ENCODE peak calls at places on chromosomes 4 and X, in five cellular contexts. One of them, this sample, is unnamed.

GRCh38 chrX:1418901-1419544 is 27.1 kb upstream of the SLC25A6 start:
- DNase-seq in AG09309: no peak
- DNase-seq in NCI-H2081: no peak
- DNase-seq in effector memory CD4-positive, alpha-beta T cell: no peak
- DNase-seq in NCI-H1092 treated with DMSO at 0.1 percent for 48 hours: no peak
- DNase-seq in this sample: no peak

GRCh38 chr4:1113311-1114009 is at the start of gene RNF212:
- DNase-seq in AG09309: no peak
- DNase-seq in NCI-H2081: peak; percentile 10
- DNase-seq in effector memory CD4-positive, alpha-beta T cell: peak; percentile 46
- DNase-seq in NCI-H1092 treated with DMSO at 0.1 percent for 48 hours: no peak
- DNase-seq in this sample: no peak

GRCh38 chr4:110071466-110071865 is 126.9 kb downstream of the ELOVL6 start:
- DNase-seq in AG09309: no peak
- DNase-seq in NCI-H2081: no peak
- DNase-seq in effector memory CD4-positive, alpha-beta T cell: no peak
- DNase-seq in NCI-H1092 treated with DMSO at 0.1 percent for 48 hours: no peak
- DNase-seq in this sample: no peak

GRCh38 chr4:26206981-26207380 is 113.8 kb upstream of the RBPJ start:
- DNase-seq in AG09309: no peak
- DNase-seq in NCI-H2081: no peak
- DNase-seq in effector memory CD4-positive, alpha-beta T cell: no peak
- DNase-seq in NCI-H1092 treated with DMSO at 0.1 percent for 48 hours: peak; percentile 90
- DNase-seq in this sample: no peak

GRCh38 chrX:101659601-101660063 is at the start of gene ARMCX2:
- DNase-seq in AG09309: peak; percentile 23
- DNase-seq in NCI-H2081: no peak
- DNase-seq in effector memory CD4-positive, alpha-beta T cell: no peak
- DNase-seq in NCI-H1092 treated with DMSO at 0.1 percent for 48 hours: peak; percentile 69
- DNase-seq in this sample: no peak

GRCh38 chr4:120865985-120866384 is 56.5 kb downstream of the PRDM5 start:
- DNase-seq in AG09309: no peak
- DNase-seq in NCI-H2081: no peak
- DNase-seq in effector memory CD4-positive, alpha-beta T cell: no peak
- DNase-seq in NCI-H1092 treated with DMSO at 0.1 percent for 48 hours: no peak
- DNase-seq in this sample: no peak

GRCh38 chrX:53116101-53116500 is 22.2 kb downstream of the KANTR start:
- DNase-seq in AG09309: no peak
- DNase-seq in NCI-H2081: no peak
- DNase-seq in effector memory CD4-positive, alpha-beta T cell: no peak
- DNase-seq in NCI-H1092 treated with DMSO at 0.1 percent for 48 hours: no peak
- DNase-seq in this sample: no peak

GRCh38 chr4:6686104-6686787 is 7.4 kb upstream of the S100P start:
- DNase-seq in AG09309: no peak
- DNase-seq in NCI-H2081: no peak
- DNase-seq in effector memory CD4-positive, alpha-beta T cell: no peak
- DNase-seq in NCI-H1092 treated with DMSO at 0.1 percent for 48 hours: no peak
- DNase-seq in this sample: no peak

GRCh38 chr4:2183394-2183793 is 58.5 kb downstream of the HAUS3 start:
- DNase-seq in AG09309: no peak
- DNase-seq in NCI-H2081: no peak
- DNase-seq in effector memory CD4-positive, alpha-beta T cell: no peak
- DNase-seq in NCI-H1092 treated with DMSO at 0.1 percent for 48 hours: no peak
- DNase-seq in this sample: no peak

GRCh38 chrX:103211012-103211715 is 3.7 kb upstream of the BEX4 start:
- DNase-seq in AG09309: no peak
- DNase-seq in NCI-H2081: peak; percentile 70
- DNase-seq in effector memory CD4-positive, alpha-beta T cell: peak; percentile 3
- DNase-seq in NCI-H1092 treated with DMSO at 0.1 percent for 48 hours: peak; percentile 38
- DNase-seq in this sample: no peak

GRCh38 chr4:170089743-170090666 is at the start of gene AADAT:
- DNase-seq in AG09309: peak; percentile 25
- DNase-seq in NCI-H2081: peak; percentile 68
- DNase-seq in effector memory CD4-positive, alpha-beta T cell: no peak
- DNase-seq in NCI-H1092 treated with DMSO at 0.1 percent for 48 hours: peak; percentile 68
- DNase-seq in this sample: peak; percentile 66

GRCh38 chrX:118216086-118216485 is 99.5 kb upstream of the KLHL13 start:
- DNase-seq in AG09309: no peak
- DNase-seq in NCI-H2081: no peak
- DNase-seq in effector memory CD4-positive, alpha-beta T cell: no peak
- DNase-seq in NCI-H1092 treated with DMSO at 0.1 percent for 48 hours: peak; percentile 47
- DNase-seq in this sample: no peak

GRCh38 chr4:38488891-38489861 is 174.8 kb upstream of the KLF3 start:
- DNase-seq in AG09309: no peak
- DNase-seq in NCI-H2081: no peak
- DNase-seq in effector memory CD4-positive, alpha-beta T cell: no peak
- DNase-seq in NCI-H1092 treated with DMSO at 0.1 percent for 48 hours: no peak
- DNase-seq in this sample: no peak

GRCh38 chr4:138450546-138450945 is 208.4 kb upstream of the SLC7A11 start:
- DNase-seq in AG09309: no peak
- DNase-seq in NCI-H2081: no peak
- DNase-seq in effector memory CD4-positive, alpha-beta T cell: no peak
- DNase-seq in NCI-H1092 treated with DMSO at 0.1 percent for 48 hours: no peak
- DNase-seq in this sample: no peak

GRCh38 chr4:46073778-46074177 is 50.1 kb downstream of the GABRG1 start:
- DNase-seq in AG09309: no peak
- DNase-seq in NCI-H2081: no peak
- DNase-seq in effector memory CD4-positive, alpha-beta T cell: no peak
- DNase-seq in NCI-H1092 treated with DMSO at 0.1 percent for 48 hours: no peak
- DNase-seq in this sample: no peak

This sample was measured in LNCaP clone FGC.